ENCODE peak calls at places on chromosomes 4 and X, in seven cellular contexts. D is right lobe of liver, B is Peyer's patch, F is SK-N-SH, H is astrocyte of the spinal cord, O is GM23338, X is lung. R is an unnamed sample.

GRCh38 chr4:85964298-85964697 is 395.6 kb downstream of the MAPK10 start:
- DNase-seq in H (no peak), F (no peak), B (no peak), D (no peak), O (peak; percentile 29), X (no peak), R (no peak)

GRCh38 chr4:131459430-131460101 is 1689.5 kb upstream of the PCDH10 start:
- DNase-seq in F (no peak), H (no peak), X (no peak), D (no peak), O (peak; percentile 2), B (no peak), R (no peak)

GRCh38 chrX:29297171-29297800 is 710.0 kb downstream of the IL1RAPL1 start:
- DNase-seq in O (peak; percentile 30), B (no peak), D (no peak), X (no peak), F (no peak), H (no peak), R (no peak)

GRCh38 chrX:110415440-110416167 is 57.0 kb downstream of the RTL9 start:
- DNase-seq in O (no peak), D (no peak), H (peak; percentile 65), X (no peak), F (no peak), B (no peak), R (no peak)

GRCh38 chrX:123803331-123803983 is 56.4 kb upstream of the XIAP start:
- DNase-seq in O (no peak), F (peak; percentile 46), D (no peak), X (no peak), H (peak; percentile 72), B (no peak), R (no peak)

GRCh38 chr4:155530290-155530689 is 136.4 kb upstream of the GUCY1A1 start:
- DNase-seq in H (no peak), B (no peak), X (no peak), D (no peak), F (no peak), O (no peak), R (no peak)

GRCh38 chrX:63513825-63514574 is 162.9 kb upstream of the SPIN4 start:
- DNase-seq in D (no peak), X (no peak), B (no peak), O (no peak), H (peak; percentile 73), F (no peak), R (no peak)

GRCh38 chr4:176273741-176274140 is 4.7 kb upstream of the ASB5 start:
- DNase-seq in X (no peak), B (no peak), D (no peak), F (no peak), H (no peak), O (no peak), R (no peak)

GRCh38 chr4:25727711-25728493 is 72.3 kb downstream of the SLC34A2 start:
- DNase-seq in X (no peak), B (no peak), F (no peak), D (no peak), H (no peak), O (no peak), R (no peak)

GRCh38 chr4:167903291-167903721 is 189.0 kb upstream of the ANXA10 start:
- DNase-seq in B (no peak), F (no peak), O (no peak), H (peak; percentile 69), D (no peak), X (no peak), R (no peak)

GRCh38 chr4:119626943-119627266 is 1.7 kb downstream of the PDE5A start:
- DNase-seq in F (no peak), H (no peak), O (no peak), X (no peak), D (no peak), B (no peak), R (no peak)

GRCh38 chrX:1576201-1577101 is 15.0 kb upstream of the AKAP17A start:
- DNase-seq in O (no peak), D (peak; percentile 4), B (no peak), X (peak; percentile 15), F (no peak), H (no peak), R (no peak)

GRCh38 chr4:186765138-186765537 is 41.5 kb upstream of the FAT1 start:
- DNase-seq in D (no peak), X (no peak), F (no peak), O (peak; percentile 39), B (no peak), H (peak; percentile 50), R (no peak)

GRCh38 chr4:127781303-127782024 is 658 bp upstream of the HSPA4L start:
- DNase-seq in D (no peak), H (peak; percentile 57), X (no peak), B (no peak), O (peak; percentile 73), F (peak; percentile 82), R (no peak)

DNA sequence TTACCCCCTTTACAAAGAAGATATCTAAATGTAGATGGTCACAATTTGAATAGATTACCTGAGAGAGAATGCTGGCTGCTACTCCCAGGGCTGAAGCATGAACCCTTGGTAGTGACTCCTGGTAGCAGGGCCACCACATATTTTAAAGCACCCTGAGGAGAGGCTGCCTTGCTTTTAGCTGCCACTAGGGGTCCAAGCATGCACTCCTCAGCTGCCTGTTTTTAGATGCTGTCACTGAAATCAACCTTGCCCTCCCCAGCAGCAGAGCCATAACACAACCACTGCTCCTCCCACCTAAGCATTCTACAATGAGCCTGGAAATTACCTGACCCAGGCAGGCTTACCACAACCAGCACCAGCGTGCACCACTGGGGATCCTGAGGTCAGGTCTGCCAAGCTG is 850.9 kb downstream of the FAM133A start:
- DNase-seq in H (no peak), D (no peak), F (peak; percentile 7), B (no peak), X (no peak), O (peak; percentile 22), R (no peak)
- TF ChIP-seq CTCF in H (no peak), D (no peak), F (peak; percentile 37), B (no peak), X (no peak), O (peak; percentile 43), R (peak; percentile 32)

GRCh38 chrX:8189096-8189830 is 18.2 kb upstream of the VCX2 start:
- DNase-seq in F (no peak), H (no peak), O (no peak), D (no peak), B (no peak), X (no peak), R (no peak)
- TF ChIP-seq CTCF in F (no peak), H (no peak), O (no peak), D (no peak), B (no peak), X (no peak), R (no peak)

GRCh38 chrX:12771445-12772069 is 19.7 kb upstream of the PRPS2 start:
- DNase-seq in B (peak; percentile 64), O (peak; percentile 72), X (peak; percentile 32), D (peak; percentile 40), H (peak; percentile 5), F (peak; percentile 25), R (peak; percentile 50)
- TF ChIP-seq CTCF in B (peak; percentile 43), O (peak; percentile 97), X (peak; percentile 45), D (peak; percentile 25), H (peak; percentile 76), F (peak; percentile 45), R (peak; percentile 71)

DNA sequence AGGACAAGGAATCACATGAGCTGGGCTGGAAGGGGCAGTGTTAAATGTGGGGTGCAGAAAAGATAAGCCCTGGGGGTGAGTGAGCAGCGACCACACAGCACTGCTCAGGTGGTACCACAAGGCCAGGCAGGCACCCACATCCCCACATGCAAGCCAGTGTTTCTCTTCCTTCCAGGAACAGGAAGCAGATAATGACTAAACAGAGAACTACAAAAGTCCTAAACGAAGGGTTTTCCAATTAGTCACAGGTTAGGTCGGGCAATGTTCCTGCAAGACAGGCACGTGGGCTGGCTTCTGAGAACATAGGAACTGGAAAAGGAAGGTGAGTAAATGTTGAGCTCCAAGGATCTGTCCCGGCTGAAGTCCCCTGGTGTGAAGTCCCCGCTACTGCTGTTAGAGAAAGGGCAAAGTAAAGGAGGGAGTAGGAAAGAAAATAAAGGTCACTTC is 19.5 kb downstream of the RELL1 start:
- DNase-seq in B (no peak), X (peak; percentile 56), F (no peak), O (peak; percentile 22), H (peak; percentile 86), D (no peak), R (no peak)
- TF ChIP-seq CTCF in B (peak; percentile 55), X (no peak), F (peak; percentile 30), O (no peak), H (peak; percentile 14), D (no peak), R (no peak)

GRCh38 chrX:53476371-53476770 is 42.2 kb upstream of the HSD17B10 start:
- DNase-seq in F (no peak), B (no peak), H (peak; percentile 15), D (no peak), X (no peak), O (no peak), R (no peak)

GRCh38 chrX:53479295-53479694 is 45.1 kb upstream of the HSD17B10 start:
- DNase-seq in D (no peak), B (no peak), F (no peak), H (no peak), X (no peak), O (peak; percentile 63), R (no peak)

GRCh38 chrX:53471346-53471745 is 37.2 kb upstream of the HSD17B10 start:
- DNase-seq in H (no peak), B (no peak), F (no peak), O (no peak), X (no peak), D (no peak), R (no peak)

GRCh38 chrX:53474707-53475106 is 40.5 kb upstream of the HSD17B10 start:
- DNase-seq in D (no peak), O (no peak), B (no peak), X (no peak), F (no peak), H (no peak), R (no peak)
- TF ChIP-seq CTCF in D (no peak), O (no peak), B (no peak), X (no peak), F (no peak), H (no peak), R (no peak)